ENCODE peak calls at places on chromosomes 4 and X, in six cellular contexts. D is GM06990, C is HL-60, K is sigmoid colon, N is tibial artery, Z is heart right ventricle. Q is an unnamed sample.

GRCh38 chrX:19544693-19545305 is 29.5 kb upstream of the MAP3K15 start:
- DNase-seq in C (peak; percentile 57), N (no peak), K (no peak), Z (no peak), D (no peak), Q (peak; percentile 48)

GRCh38 chrX:115367455-115367854 is 77.9 kb downstream of the LUZP4 start:
- DNase-seq in Z (no peak), C (no peak), D (no peak), N (no peak), K (no peak), Q (no peak)

GRCh38 chr4:18691431-18692200 is 670.1 kb upstream of the LCORL start:
- DNase-seq in K (no peak), C (no peak), Z (no peak), D (no peak), N (no peak), Q (peak; percentile 7)

GRCh38 chrX:19723427-19723826 is 164.0 kb downstream of the SH3KBP1 start:
- DNase-seq in C (no peak), Z (no peak), D (no peak), K (no peak), N (no peak), Q (no peak)

GRCh38 chr4:38989487-38989886 is 42.7 kb downstream of the TMEM156 start:
- DNase-seq in D (no peak), K (no peak), C (no peak), N (no peak), Z (no peak), Q (no peak)

GRCh38 chrX:103817502-103817901 is 14.6 kb downstream of the RAB9B start:
- DNase-seq in C (peak; percentile 44), Z (no peak), K (no peak), N (no peak), D (no peak), Q (peak; percentile 51)

GRCh38 chr4:140926672-140927071 is 170.5 kb upstream of the TBC1D9 start:
- DNase-seq in K (no peak), C (no peak), N (no peak), D (no peak), Z (no peak), Q (no peak)

GRCh38 chrX:139924069-139924695 is 8.7 kb downstream of the ATP11C start:
- DNase-seq in C (no peak), K (no peak), Z (no peak), N (no peak), D (no peak), Q (no peak)

GRCh38 chr4:56619160-56619559 is 61.9 kb downstream of the HOPX start:
- DNase-seq in C (no peak), K (no peak), D (peak; percentile 15), Z (no peak), N (no peak), Q (peak; percentile 34)
- TF ChIP-seq CTCF in C (no peak), K (no peak), D (no peak), Z (no peak), N (no peak), Q (no peak)

DNA sequence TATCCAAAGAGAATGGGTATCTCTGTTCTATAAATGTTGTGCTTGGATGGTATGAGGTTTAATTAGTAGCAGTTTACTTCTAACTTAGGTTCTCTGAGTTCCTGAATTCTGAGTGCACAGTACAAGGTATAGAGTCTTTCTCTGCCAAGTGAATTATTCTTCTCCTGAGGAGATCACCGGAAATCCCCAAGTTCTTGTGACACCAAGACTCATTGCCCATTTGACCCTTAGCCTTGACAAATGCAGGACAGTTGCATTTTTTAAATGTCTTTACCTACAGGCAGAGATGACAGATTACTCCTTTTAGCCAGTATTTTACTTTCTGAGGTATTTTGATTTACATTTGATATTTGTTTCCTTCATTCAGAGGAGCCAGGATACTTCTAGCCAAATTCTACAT is 72.9 kb downstream of the MAOA start:
- DNase-seq in D (no peak), Z (no peak), K (no peak), N (no peak), C (no peak), Q (no peak)
- H3K4me3 ChIP-seq in D (no peak overlapping the region), Z (no peak overlapping the region), K (no peak overlapping the region), N (no peak overlapping the region), C (no peak overlapping the region), Q (no peak overlapping the region)

DNA sequence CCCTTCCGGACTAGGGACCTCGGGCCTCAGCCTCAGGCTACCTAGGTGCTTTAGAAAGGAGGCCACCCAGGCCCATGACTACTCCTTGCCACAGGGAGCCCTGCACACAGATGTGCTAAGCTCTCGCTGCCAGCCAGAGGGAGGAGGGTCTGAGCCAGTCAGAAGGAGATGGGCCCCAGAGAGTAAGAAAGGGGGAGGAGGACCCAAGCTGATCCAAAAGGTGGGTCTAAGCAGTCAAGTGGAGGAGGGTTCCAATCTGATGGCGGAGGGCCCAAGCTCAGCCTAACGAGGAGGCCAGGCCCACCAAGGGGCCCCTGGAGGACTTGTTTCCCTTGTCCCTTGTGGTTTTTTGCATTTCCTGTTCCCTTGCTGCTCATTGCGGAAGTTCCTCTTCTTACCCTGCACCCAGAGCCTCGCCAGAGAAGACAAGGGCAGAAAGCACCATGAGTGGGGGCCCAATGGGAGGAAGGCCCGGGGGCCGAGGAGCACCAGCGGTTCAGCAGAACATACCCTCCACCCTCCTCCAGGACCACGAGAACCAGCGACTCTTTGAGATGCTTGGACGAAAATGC is at the start of gene WAS:
- DNase-seq in C (peak; percentile 88), D (peak; percentile 68), Z (no peak), N (no peak), K (no peak), Q (peak; percentile 81)
- TF ChIP-seq CTCF in C (no peak), D (no peak), Z (no peak), N (no peak), K (no peak), Q (no peak)

DNA sequence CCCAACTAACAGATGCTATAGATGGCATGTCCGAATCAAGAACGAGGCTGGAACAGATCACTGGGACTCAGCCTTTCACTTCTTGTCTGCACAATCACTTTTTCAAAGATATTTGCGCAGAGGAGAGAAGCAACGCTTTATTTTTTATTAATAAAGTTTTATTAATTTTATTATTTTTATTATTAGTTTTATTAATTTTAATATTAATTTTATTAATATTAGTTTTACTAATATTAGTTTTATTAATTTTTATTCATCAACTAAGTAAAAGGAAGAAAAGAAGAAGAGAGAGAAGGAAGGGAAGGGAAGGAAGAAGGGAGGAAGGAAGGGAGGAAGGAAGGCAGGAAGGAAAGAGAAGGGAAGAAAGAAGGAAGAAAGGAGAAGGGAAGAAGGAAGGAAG is 236.4 kb upstream of the HHIP start:
- DNase-seq in N (no peak), C (no peak), D (no peak), Z (no peak), K (no peak), Q (no peak)
- H3K4me3 ChIP-seq in N (no peak overlapping the region), C (no peak overlapping the region), D (no peak overlapping the region), Z (no peak overlapping the region), K (no peak overlapping the region), Q (no peak overlapping the region)

DNA sequence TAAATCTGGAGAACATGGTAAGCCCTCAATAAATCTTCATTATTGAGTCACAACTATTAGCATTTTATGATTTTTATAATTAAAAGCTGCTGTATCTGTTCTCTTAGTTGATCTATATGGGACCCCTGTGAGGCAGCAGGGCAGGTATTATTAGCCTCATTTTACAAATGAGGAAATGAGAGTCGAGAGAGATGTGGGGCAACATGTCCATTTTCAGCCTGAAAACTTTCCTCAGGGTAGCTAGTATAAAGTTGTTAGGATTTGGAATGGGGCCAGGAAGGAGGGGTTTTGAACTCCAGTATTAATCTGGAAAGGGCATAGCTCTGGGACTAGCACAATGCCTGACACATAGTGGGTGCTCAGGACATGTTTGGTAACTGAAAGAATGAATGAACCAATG is 191.7 kb upstream of the GPC4 start:
- DNase-seq in C (no peak), N (no peak), Z (no peak), D (no peak), K (no peak), Q (no peak)
- TF ChIP-seq CTCF in C (no peak), N (no peak), Z (no peak), D (no peak), K (no peak), Q (no peak)

GRCh38 chr4:138055890-138056289 is 186.3 kb downstream of the SLC7A11 start:
- DNase-seq in N (no peak), K (no peak), D (no peak), C (no peak), Z (no peak), Q (no peak)
- H3K4me3 ChIP-seq in N (no peak overlapping the region), K (no peak overlapping the region), D (no peak overlapping the region), C (no peak overlapping the region), Z (no peak overlapping the region), Q (no peak overlapping the region)

GRCh38 chr4:974668-975067 is 1.3 kb upstream of the DGKQ start:
- DNase-seq in Z (no peak), C (no peak), K (no peak), D (no peak), N (no peak), Q (no peak)
- TF ChIP-seq CTCF in Z (no peak), C (no peak), K (no peak), D (no peak), N (no peak), Q (no peak)

GRCh38 chr4:152935661-152936445 is at the start of gene FHDC1:
- DNase-seq in D (peak; percentile 43), Z (no peak), N (no peak), C (peak; percentile 14), K (no peak), Q (peak; percentile 18)

GRCh38 chr4:152936446-152937279 is 540 bp downstream of the FHDC1 start:
- DNase-seq in D (peak; percentile 42), Z (peak; percentile 24), K (no peak), C (peak; percentile 12), N (no peak), Q (peak; percentile 5)

GRCh38 chr4:152937280-152937534 is 1.1 kb downstream of the FHDC1 start:
- DNase-seq in C (no peak), N (no peak), Z (no peak), D (no peak), K (no peak), Q (no peak)

GRCh38 chr4:152937535-152938236 is 1.6 kb downstream of the FHDC1 start:
- DNase-seq in K (no peak), N (no peak), Z (peak; percentile 35), D (peak; percentile 52), C (peak; percentile 18), Q (peak; percentile 19)

DNA sequence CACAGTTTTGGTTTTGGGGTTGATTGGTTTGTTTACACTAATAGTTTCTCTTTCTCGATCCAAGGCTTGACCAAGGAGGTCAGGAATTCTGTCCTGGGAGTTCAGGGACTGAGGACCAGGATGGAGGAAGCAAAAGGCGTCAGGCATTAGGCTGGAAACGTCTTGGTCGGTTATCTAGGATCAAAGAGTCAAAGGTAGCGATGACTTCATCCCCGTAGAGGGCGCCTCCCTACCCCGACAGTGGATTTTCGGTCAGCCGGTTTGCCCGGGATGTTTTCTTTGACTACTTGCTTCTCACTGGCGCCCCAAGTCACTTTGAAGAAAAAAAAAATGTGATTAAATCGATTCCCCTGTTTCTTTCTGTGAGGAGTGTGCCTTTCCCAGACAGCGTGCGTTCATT is 985 bp upstream of the FHDC1 start:
- DNase-seq in C (peak; percentile 44), K (no peak), Z (no peak), N (no peak), D (no peak), Q (peak; percentile 23)
- H3K4me3 ChIP-seq in C (no peak overlapping the region), K (no peak overlapping the region), Z (no peak overlapping the region), N (no peak overlapping the region), D (no peak overlapping the region), Q (no peak overlapping the region)

Q was measured in GM12865.